ENCODE peak calls at places on chromosomes 2 and 18, in seven cellular contexts. N, C, M, O, X, L and Y are unnamed samples.

GRCh38 chr2:41954304-41955291 is 93.2 kb upstream of the PKDCC start:
- DNase-seq in N (no peak), C (no peak), M (no peak), O (no peak), X (peak; percentile 62), L (no peak), Y (no peak)

GRCh38 chr18:13221821-13222220 is 3.3 kb downstream of the LDLRAD4 start:
- DNase-seq in N (no peak), C (no peak), M (no peak), O (no peak), X (peak; percentile 94), L (no peak), Y (no peak)

GRCh38 chr2:161045726-161046125 is 114.5 kb upstream of the TANK start:
- DNase-seq in N (no peak), C (no peak), M (no peak), O (no peak), X (no peak), L (no peak), Y (no peak)

GRCh38 chr18:77879829-77880228 is 630.2 kb downstream of the GALR1 start:
- DNase-seq in N (no peak), C (no peak), M (no peak), O (no peak), X (no peak), L (no peak), Y (no peak)

GRCh38 chr2:144922519-144922918 is 402.6 kb upstream of the ZEB2 start:
- DNase-seq in N (no peak), C (no peak), M (no peak), O (no peak), X (no peak), L (no peak), Y (no peak)

GRCh38 chr2:102094917-102095316 is 47.6 kb upstream of the IL1R1 start:
- DNase-seq in N (no peak), C (peak; percentile 74), M (no peak), O (peak; percentile 92), X (no peak), L (peak; percentile 73), Y (peak; percentile 76)

GRCh38 chr2:193462411-193462810 is 1267.7 kb upstream of the TMEFF2 start:
- DNase-seq in N (no peak), C (no peak), M (no peak), O (no peak), X (no peak), L (peak; percentile 63), Y (no peak)

GRCh38 chr2:191650896-191651773 is 26.8 kb upstream of the NABP1 start:
- DNase-seq in N (no peak), C (no peak), M (no peak), O (no peak), X (no peak), L (no peak), Y (no peak)

GRCh38 chr2:109318150-109318948 is 189.3 kb downstream of the SH3RF3 start:
- DNase-seq in N (no peak), C (no peak), M (no peak), O (peak; percentile 78), X (peak; percentile 94), L (peak; percentile 82), Y (no peak)

GRCh38 chr2:66843856-66844255 is 408.9 kb downstream of the MEIS1 start:
- DNase-seq in N (no peak), C (no peak), M (no peak), O (no peak), X (no peak), L (no peak), Y (no peak)

GRCh38 chr2:132815522-132815921 is 145.5 kb upstream of the LYPD1 start:
- DNase-seq in N (no peak), C (no peak), M (no peak), O (peak; percentile 65), X (no peak), L (no peak), Y (no peak)

GRCh38 chr2:190996338-190996946 is 17.5 kb downstream of the STAT1 start:
- DNase-seq in N (no peak), C (no peak), M (peak; percentile 52), O (peak; percentile 47), X (peak; percentile 56), L (no peak), Y (peak; percentile 42)

GRCh38 chr2:149858214-149858613 is 270.6 kb upstream of the MMADHC start:
- DNase-seq in N (no peak), C (no peak), M (no peak), O (no peak), X (no peak), L (no peak), Y (no peak)

GRCh38 chr2:163198007-163198406 is 359.4 kb upstream of the KCNH7 start:
- DNase-seq in N (no peak), C (no peak), M (no peak), O (no peak), X (no peak), L (no peak), Y (no peak)

GRCh38 chr2:58852243-58852642 is 611.1 kb upstream of the FANCL start:
- DNase-seq in N (no peak), C (no peak), M (no peak), O (no peak), X (no peak), L (no peak), Y (no peak)

GRCh38 chr2:223954401-223954800 is 2.9 kb upstream of the MRPL44 start:
- DNase-seq in N (no peak), C (no peak), M (no peak), O (peak; percentile 45), X (no peak), L (peak; percentile 64), Y (no peak)

GRCh38 chr2:173749315-173749714 is 215.9 kb downstream of the SP3 start:
- DNase-seq in N (no peak), C (no peak), M (no peak), O (peak; percentile 44), X (no peak), L (no peak), Y (no peak)

GRCh38 chr2:193581807-193582206 is 1387.1 kb upstream of the TMEFF2 start:
- DNase-seq in N (no peak), C (no peak), M (no peak), O (no peak), X (no peak), L (no peak), Y (no peak)